ENCODE peak calls at places on chromosomes 7 and 10, in six cellular contexts. Y is lower leg skin; M is activated CD4-positive, CD25-positive, alpha-beta regulatory T cell treated with anti-CD3 and anti-CD28 coated beads, Interleukin-2, amount 50 U/mL, for 72 hours; B is stimulated activated naive B cell treated with anti-CD40 and anti-IgM and Interleukin-4, amounts not matched to agents 10 μg/mL and 1 μg/mL and 100 μg/mL, for 72 hours; H is right cardiac atrium; E is activated naive CD4-positive, alpha-beta T cell treated with anti-CD3 and anti-CD28 coated beads, Interleukin-2, amount 50 U/mL, for 16 hours. X is an unnamed sample.

GRCh38 chr10:5896765-5897340 is 6.8 kb downstream of the FBH1 start:
- DNase-seq in B (no peak), M (no peak), Y (no peak), H (no peak), E (no peak), X (no peak)

GRCh38 chr7:30427296-30428080 is 51.1 kb downstream of the NOD1 start:
- DNase-seq in E (no peak), M (no peak), H (no peak), Y (no peak), B (no peak), X (peak)

GRCh38 chr10:484925-485661 is 204.4 kb downstream of the DIP2C start:
- DNase-seq in Y (peak), M (peak), B (peak), H (peak), E (peak), X (no peak)

GRCh38 chr7:132145466-132145865 is 430.8 kb downstream of the PLXNA4 start:
- DNase-seq in M (no peak), Y (no peak), H (peak), B (no peak), E (no peak), X (no peak)

GRCh38 chr10:114009281-114009996 is 34.2 kb upstream of the ADRB1 start:
- DNase-seq in H (no peak), Y (no peak), E (no peak), M (no peak), B (no peak), X (no peak)

GRCh38 chr7:20399516-20399915 is 68.8 kb downstream of the ITGB8 start:
- DNase-seq in Y (no peak), H (no peak), M (no peak), B (no peak), E (no peak), X (no peak)

GRCh38 chr7:50921114-50921513 is 138.4 kb upstream of the GRB10 start:
- DNase-seq in Y (no peak), H (no peak), E (peak), M (no peak), B (no peak), X (no peak)

GRCh38 chr7:81499262-81500116 is 270.4 kb downstream of the HGF start:
- DNase-seq in H (no peak), B (no peak), E (no peak), M (no peak), Y (no peak), X (peak)

GRCh38 chr7:23211542-23211941 is 29.7 kb downstream of the NUP42 start:
- DNase-seq in B (no peak), H (no peak), Y (no peak), E (no peak), M (no peak), X (no peak)

GRCh38 chr7:15669443-15669842 is 17.0 kb downstream of the MEOX2 start:
- DNase-seq in Y (no peak), E (no peak), M (no peak), H (no peak), B (no peak), X (no peak)

GRCh38 chr10:22620140-22620857 is 94.1 kb downstream of the PIP4K2A start:
- DNase-seq in M (no peak), E (no peak), B (no peak), Y (peak), H (peak), X (peak)

GRCh38 chr10:78747366-78747955 is 321.3 kb upstream of the ZMIZ1 start:
- DNase-seq in Y (no peak), M (no peak), E (no peak), H (no peak), B (no peak), X (no peak)

GRCh38 chr10:23314835-23315239 is 29.8 kb downstream of the C10orf67 start:
- DNase-seq in M (no peak), B (no peak), H (no peak), E (peak), Y (no peak), X (no peak)

GRCh38 chr7:92833766-92834605 is 2.4 kb downstream of the CDK6 start:
- DNase-seq in E (peak), B (peak), M (peak), Y (peak), H (peak), X (peak)

GRCh38 chr10:96835826-96836365 is 3.8 kb downstream of the LCOR start:
- DNase-seq in H (no peak), B (no peak), Y (no peak), M (no peak), E (no peak), X (no peak)

GRCh38 chr10:98331888-98332287 is 63.9 kb upstream of the LOXL4 start:
- DNase-seq in M (no peak), E (no peak), H (no peak), Y (no peak), B (no peak), X (no peak)

GRCh38 chr10:52597189-52597863 is 175.3 kb downstream of the MBL2 start:
- DNase-seq in H (no peak), Y (no peak), E (no peak), B (no peak), M (no peak), X (no peak)

GRCh38 chr7:7177044-7177517 is 5.3 kb upstream of the C1GALT1 start:
- DNase-seq in B (no peak), Y (no peak), H (no peak), M (no peak), E (no peak), X (no peak)

GRCh38 chr7:28956608-28957063 is 1.5 kb downstream of the TRIL start:
- DNase-seq in M (peak), H (peak), E (no peak), Y (peak), B (no peak), X (peak)

GRCh38 chr10:130018730-130019185 is 54.7 kb upstream of the EBF3 start:
- DNase-seq in H (no peak), Y (peak), M (no peak), B (no peak), E (no peak), X (no peak)

GRCh38 chr10:88989824-88990527 is 622 bp upstream of the FAS start:
- DNase-seq in Y (peak), M (no peak), H (no peak), E (no peak), B (no peak), X (no peak)

GRCh38 chr7:132703742-132704141 is 127.5 kb upstream of the PLXNA4 start:
- DNase-seq in H (no peak), E (no peak), M (no peak), B (no peak), Y (no peak), X (no peak)

GRCh38 chr10:79333513-79333912 is 13.8 kb upstream of the PPIF start:
- DNase-seq in E (no peak), M (no peak), H (no peak), Y (no peak), B (no peak), X (no peak)

GRCh38 chr7:104643587-104644217 is 315.3 kb downstream of the LHFPL3 start:
- DNase-seq in B (no peak), H (no peak), Y (no peak), E (no peak), M (no peak), X (no peak)

GRCh38 chr10:102678842-102679289 is 34.6 kb downstream of the TRIM8 start:
- DNase-seq in Y (peak), H (peak), M (no peak), E (no peak), B (no peak), X (peak)

GRCh38 chr10:30583778-30584415 is 45.7 kb downstream of the LYZL2 start:
- DNase-seq in H (peak), Y (peak), B (no peak), M (no peak), E (no peak), X (peak)

GRCh38 chr10:86313621-86314041 is 53.0 kb downstream of the GRID1 start:
- DNase-seq in E (no peak), Y (peak), M (no peak), H (no peak), B (no peak), X (no peak)

GRCh38 chr10:29270883-29271282 is 18.0 kb upstream of the LYZL1 start:
- DNase-seq in B (no peak), M (no peak), Y (no peak), E (no peak), H (no peak), X (no peak)

GRCh38 chr10:104255244-104255981 is 721 bp downstream of the GSTO1 start:
- DNase-seq in B (no peak), H (no peak), Y (no peak), E (no peak), M (no peak), X (no peak)

GRCh38 chr10:74953214-74953613 is 126.8 kb downstream of the KAT6B start:
- DNase-seq in M (no peak), Y (no peak), E (no peak), B (no peak), H (no peak), X (no peak)

GRCh38 chr10:101218423-101219136 is 10.7 kb downstream of the LBX1 start:
- DNase-seq in Y (no peak), H (no peak), B (no peak), E (no peak), M (no peak), X (no peak)

GRCh38 chr10:132487241-132488135 is 50.1 kb upstream of the INPP5A start:
- DNase-seq in M (no peak), B (no peak), E (no peak), H (peak), Y (no peak), X (peak)

GRCh38 chr10:103276251-103276936 is 544 bp upstream of the INA start:
- DNase-seq in B (no peak), H (no peak), M (no peak), E (no peak), Y (no peak), X (no peak)

GRCh38 chr10:77036993-77037734 is 600.4 kb downstream of the KCNMA1 start:
- DNase-seq in M (no peak), E (no peak), Y (no peak), B (no peak), H (no peak), X (no peak)

X was measured in Right ventricle myocardium inferior.